ENCODE peak calls at places on chromosomes 16 and 17, in nine cellular contexts. K is left cardiac atrium; S is activated gamma-delta T cell treated with anti-CD3 and anti-CD28 coated beads, Interleukin-2, amount 50 U/mL, for 16 hours; D is fibroblast of mammary gland; Q is neural progenitor cell; U is brain microvascular endothelial cell; Z is ELR; O is HL-60; M is stimulated activated CD4-positive, alpha-beta T cell treated with anti-CD3 and anti-CD28 coated beads, Interleukin-1b, Interleukin-23, amount 100 ng/mL, for 24 hours. Y is an unnamed sample.

GRCh38 chr16:83851473-83851872 is 43.7 kb downstream of the HSBP1 start:
- DNase-seq in K (no peak), S (no peak), D (no peak), Q (no peak), U (no peak), Z (no peak), O (no peak), M (no peak), Y (no peak)

GRCh38 chr16:54121084-54121483 is 165.5 kb downstream of the IRX3 start:
- DNase-seq in K (no peak), S (no peak), D (peak; percentile 12), Q (no peak), U (no peak), Z (no peak), O (no peak), M (no peak), Y (no peak)

GRCh38 chr17:43803758-43804157 is 23.5 kb downstream of the CFAP97D1 start:
- DNase-seq in K (no peak), S (no peak), D (no peak), Q (no peak), U (no peak), Z (peak; percentile 25), O (no peak), M (no peak), Y (no peak)

GRCh38 chr16:56981729-56982271 is 7.6 kb upstream of the NLRC5 start:
- DNase-seq in K (no peak), S (no peak), D (no peak), Q (no peak), U (no peak), Z (no peak), O (no peak), M (no peak), Y (no peak)

GRCh38 chr17:27896656-27897055 is 3.5 kb upstream of the LYRM9 start:
- DNase-seq in K (no peak), S (no peak), D (no peak), Q (no peak), U (no peak), Z (no peak), O (no peak), M (no peak), Y (no peak)

GRCh38 chr16:82672676-82673075 is 45.9 kb downstream of the CDH13 start:
- DNase-seq in K (no peak), S (no peak), D (no peak), Q (no peak), U (peak; percentile 23), Z (peak; percentile 44), O (no peak), M (no peak), Y (no peak)

GRCh38 chr17:44385287-44386181 is 3.9 kb downstream of the ITGA2B start:
- DNase-seq in K (peak; percentile 89), S (peak; percentile 60), D (peak; percentile 51), Q (peak; percentile 94), U (peak; percentile 51), Z (peak; percentile 86), O (peak; percentile 58), M (peak; percentile 73), Y (peak; percentile 68)

GRCh38 chr16:27976990-27977389 is 86.5 kb downstream of the GSG1L start:
- DNase-seq in K (no peak), S (no peak), D (no peak), Q (no peak), U (no peak), Z (no peak), O (no peak), M (no peak), Y (no peak)

GRCh38 chr16:57316390-57317017 is 32.0 kb upstream of the PLLP start:
- DNase-seq in K (peak; percentile 65), S (no peak), D (peak; percentile 90), Q (no peak), U (peak; percentile 60), Z (peak; percentile 84), O (no peak), M (no peak), Y (no peak)

GRCh38 chr17:59141860-59142259 is 13.1 kb downstream of the SKA2 start:
- DNase-seq in K (no peak), S (no peak), D (no peak), Q (no peak), U (no peak), Z (no peak), O (no peak), M (no peak), Y (no peak)

GRCh38 chr16:75279277-75279676 is 27.9 kb upstream of the BCAR1 start:
- DNase-seq in K (no peak), S (no peak), D (no peak), Q (no peak), U (no peak), Z (peak; percentile 24), O (no peak), M (no peak), Y (no peak)

GRCh38 chr16:24499193-24499814 is 40.1 kb upstream of the RBBP6 start:
- DNase-seq in K (no peak), S (no peak), D (peak; percentile 27), Q (peak; percentile 79), U (peak; percentile 14), Z (peak; percentile 62), O (peak; percentile 11), M (no peak), Y (no peak)

GRCh38 chr17:40065041-40065770 is 2.4 kb downstream of the THRA start:
- DNase-seq in K (no peak), S (no peak), D (peak; percentile 51), Q (peak; percentile 68), U (peak; percentile 33), Z (peak; percentile 67), O (no peak), M (no peak), Y (no peak)

GRCh38 chr17:67435122-67435521 is 58.0 kb downstream of the PITPNC1 start:
- DNase-seq in K (no peak), S (peak; percentile 43), D (peak; percentile 49), Q (no peak), U (no peak), Z (no peak), O (peak; percentile 86), M (no peak), Y (no peak)

GRCh38 chr16:75305364-75306101 is 54.1 kb upstream of the BCAR1 start:
- DNase-seq in K (peak; percentile 90), S (peak; percentile 22), D (peak; percentile 100), Q (no peak), U (peak; percentile 100), Z (peak; percentile 100), O (peak; percentile 59), M (peak; percentile 17), Y (peak; percentile 20)

GRCh38 chr17:44146375-44147346 is 4.9 kb downstream of the HROB start:
- DNase-seq in K (no peak), S (no peak), D (no peak), Q (no peak), U (no peak), Z (no peak), O (no peak), M (no peak), Y (no peak)

GRCh38 chr17:76614912-76615617 is 28.5 kb downstream of the ST6GALNAC1 start:
- DNase-seq in K (no peak), S (no peak), D (no peak), Q (no peak), U (no peak), Z (no peak), O (no peak), M (no peak), Y (no peak)

GRCh38 chr17:73174126-73174525 is 9.3 kb downstream of the SSTR2 start:
- DNase-seq in K (no peak), S (no peak), D (no peak), Q (no peak), U (no peak), Z (no peak), O (no peak), M (no peak), Y (no peak)

GRCh38 chr16:26795184-26795583 is 271.5 kb upstream of the C16orf82 start:
- DNase-seq in K (no peak), S (no peak), D (no peak), Q (peak; percentile 56), U (no peak), Z (no peak), O (no peak), M (no peak), Y (no peak)

GRCh38 chr16:73080931-73081330 is 33.0 kb upstream of the ZFHX3 start:
- DNase-seq in K (no peak), S (no peak), D (no peak), Q (no peak), U (no peak), Z (no peak), O (no peak), M (no peak), Y (no peak)

GRCh38 chr17:77847211-77848085 is 111.1 kb upstream of the TNRC6C start:
- DNase-seq in K (no peak), S (no peak), D (no peak), Q (no peak), U (no peak), Z (no peak), O (no peak), M (no peak), Y (no peak)

GRCh38 chr16:22262460-22262859 is 34.7 kb upstream of the POLR3E start:
- DNase-seq in K (no peak), S (no peak), D (peak; percentile 54), Q (no peak), U (peak; percentile 46), Z (peak; percentile 55), O (no peak), M (no peak), Y (no peak)

GRCh38 chr17:45030733-45031132 is 20.7 kb downstream of the DCAKD start:
- DNase-seq in K (no peak), S (no peak), D (no peak), Q (no peak), U (no peak), Z (no peak), O (no peak), M (no peak), Y (no peak)

GRCh38 chr17:20009052-20009301 is 182 bp upstream of the SPECC1 start:
- DNase-seq in K (no peak), S (no peak), D (no peak), Q (no peak), U (no peak), Z (no peak), O (no peak), M (no peak), Y (no peak)

GRCh38 chr17:38898291-38898679 is 27.1 kb upstream of the LASP1NB start:
- DNase-seq in K (no peak), S (no peak), D (no peak), Q (no peak), U (no peak), Z (no peak), O (no peak), M (no peak), Y (no peak)

GRCh38 chr16:77918792-77919707 is 103.3 kb upstream of the CLEC3A start:
- DNase-seq in K (no peak), S (no peak), D (no peak), Q (no peak), U (no peak), Z (no peak), O (no peak), M (no peak), Y (no peak)

GRCh38 chr17:4565209-4566141 is 5.1 kb upstream of the GGT6 start:
- DNase-seq in K (peak; percentile 68), S (no peak), D (peak; percentile 81), Q (peak; percentile 90), U (peak; percentile 65), Z (peak; percentile 91), O (no peak), M (no peak), Y (no peak)

Y was measured in activated naive CD8-positive, alpha-beta T cell treated with anti-CD3 and anti-CD28 coated beads, Interleukin-2, amount 50 U/mL, for 16 hours.